ENCODE peak calls at places on chromosome 7, in five cellular contexts. One of them, this sample, is unnamed.

GRCh38 chr7:10731253-10731773 is 242.4 kb upstream of the PHF14 start:
- DNase-seq in NB4: no peak
- DNase-seq in BJ: no peak
- DNase-seq in GM20000: no peak
- DNase-seq in gastrocnemius medialis: no peak
- DNase-seq in this sample: no peak

GRCh38 chr7:34354906-34355305 is 303.1 kb upstream of the NPSR1 start:
- DNase-seq in NB4: no peak
- DNase-seq in BJ: peak; percentile 32
- DNase-seq in GM20000: no peak
- DNase-seq in gastrocnemius medialis: no peak
- DNase-seq in this sample: no peak

GRCh38 chr7:107387573-107388219 is 82.2 kb upstream of the GPR22 start:
- DNase-seq in NB4: no peak
- DNase-seq in BJ: peak; percentile 92
- DNase-seq in GM20000: no peak
- DNase-seq in gastrocnemius medialis: no peak
- DNase-seq in this sample: no peak

GRCh38 chr7:5284304-5285281 is 1.9 kb downstream of the SLC29A4 start:
- DNase-seq in NB4: peak; percentile 77
- DNase-seq in BJ: no peak
- DNase-seq in GM20000: peak; percentile 79
- DNase-seq in gastrocnemius medialis: no peak
- DNase-seq in this sample: peak; percentile 62

GRCh38 chr7:150784120-150784736 is 15.9 kb downstream of the TMEM176B start:
- DNase-seq in NB4: peak; percentile 39
- DNase-seq in BJ: no peak
- DNase-seq in GM20000: no peak
- DNase-seq in gastrocnemius medialis: no peak
- DNase-seq in this sample: no peak

GRCh38 chr7:5607958-5608656 is 173.4 kb downstream of the RNF216 start:
- DNase-seq in NB4: peak; percentile 52
- DNase-seq in BJ: no peak
- DNase-seq in GM20000: no peak
- DNase-seq in gastrocnemius medialis: no peak
- DNase-seq in this sample: no peak

GRCh38 chr7:16644624-16644986 is 949 bp downstream of the ANKMY2 start:
- DNase-seq in NB4: peak; percentile 86
- DNase-seq in BJ: no peak
- DNase-seq in GM20000: peak; percentile 34
- DNase-seq in gastrocnemius medialis: peak; percentile 33
- DNase-seq in this sample: peak; percentile 72

GRCh38 chr7:2172311-2173183 is 60.2 kb downstream of the MAD1L1 start:
- DNase-seq in NB4: no peak
- DNase-seq in BJ: peak; percentile 33
- DNase-seq in GM20000: no peak
- DNase-seq in gastrocnemius medialis: no peak
- DNase-seq in this sample: no peak

GRCh38 chr7:46220066-46220630 is 299.1 kb upstream of the IGFBP3 start:
- DNase-seq in NB4: no peak
- DNase-seq in BJ: no peak
- DNase-seq in GM20000: no peak
- DNase-seq in gastrocnemius medialis: no peak
- DNase-seq in this sample: no peak

GRCh38 chr7:54841772-54842707 is 83.0 kb upstream of the SEC61G start:
- DNase-seq in NB4: peak; percentile 44
- DNase-seq in BJ: peak; percentile 52
- DNase-seq in GM20000: no peak
- DNase-seq in gastrocnemius medialis: no peak
- DNase-seq in this sample: peak; percentile 25

GRCh38 chr7:16397497-16398210 is 23.7 kb downstream of the CRPPA start:
- DNase-seq in NB4: no peak
- DNase-seq in BJ: no peak
- DNase-seq in GM20000: no peak
- DNase-seq in gastrocnemius medialis: no peak
- DNase-seq in this sample: no peak

GRCh38 chr7:28745351-28745750 is 212.8 kb downstream of the TRIL start:
- DNase-seq in NB4: no peak
- DNase-seq in BJ: no peak
- DNase-seq in GM20000: no peak
- DNase-seq in gastrocnemius medialis: no peak
- DNase-seq in this sample: no peak

GRCh38 chr7:133431134-133431711 is 178.3 kb downstream of the EXOC4 start:
- DNase-seq in NB4: no peak
- DNase-seq in BJ: no peak
- DNase-seq in GM20000: no peak
- DNase-seq in gastrocnemius medialis: no peak
- DNase-seq in this sample: no peak

GRCh38 chr7:50562126-50562525 is 3.1 kb downstream of the DDC start:
- DNase-seq in NB4: no peak
- DNase-seq in BJ: no peak
- DNase-seq in GM20000: no peak
- DNase-seq in gastrocnemius medialis: no peak
- DNase-seq in this sample: no peak

GRCh38 chr7:27143022-27143949 is at the start of gene HOXA5:
- DNase-seq in NB4: no peak
- DNase-seq in BJ: no peak
- DNase-seq in GM20000: no peak
- DNase-seq in gastrocnemius medialis: peak; percentile 76
- DNase-seq in this sample: no peak

GRCh38 chr7:491292-491957 is 28.2 kb downstream of the PDGFA start:
- DNase-seq in NB4: no peak
- DNase-seq in BJ: no peak
- DNase-seq in GM20000: no peak
- DNase-seq in gastrocnemius medialis: no peak
- DNase-seq in this sample: no peak

GRCh38 chr7:421056-421991 is 98.3 kb downstream of the PDGFA start:
- DNase-seq in NB4: no peak
- DNase-seq in BJ: no peak
- DNase-seq in GM20000: no peak
- DNase-seq in gastrocnemius medialis: no peak
- DNase-seq in this sample: no peak

GRCh38 chr7:82235710-82236109 is 207.9 kb downstream of the CACNA2D1 start:
- DNase-seq in NB4: no peak
- DNase-seq in BJ: no peak
- DNase-seq in GM20000: no peak
- DNase-seq in gastrocnemius medialis: no peak
- DNase-seq in this sample: no peak

GRCh38 chr7:153100691-153101237 is 341.2 kb downstream of the ACTR3B start:
- DNase-seq in NB4: no peak
- DNase-seq in BJ: no peak
- DNase-seq in GM20000: no peak
- DNase-seq in gastrocnemius medialis: no peak
- DNase-seq in this sample: no peak

GRCh38 chr7:151993977-151994676 is 31.3 kb upstream of the GALNT11 start:
- DNase-seq in NB4: no peak
- DNase-seq in BJ: no peak
- DNase-seq in GM20000: no peak
- DNase-seq in gastrocnemius medialis: no peak
- DNase-seq in this sample: peak; percentile 41

GRCh38 chr7:22356855-22357310 is at the start of gene RAPGEF5:
- DNase-seq in NB4: no peak
- DNase-seq in BJ: no peak
- DNase-seq in GM20000: peak; percentile 83
- DNase-seq in gastrocnemius medialis: no peak
- DNase-seq in this sample: peak; percentile 14

GRCh38 chr7:26627221-26627620 is 237.2 kb downstream of the SKAP2 start:
- DNase-seq in NB4: no peak
- DNase-seq in BJ: no peak
- DNase-seq in GM20000: no peak
- DNase-seq in gastrocnemius medialis: no peak
- DNase-seq in this sample: no peak

GRCh38 chr7:70417061-70417655 is 714.8 kb upstream of the GALNT17 start:
- DNase-seq in NB4: no peak
- DNase-seq in BJ: no peak
- DNase-seq in GM20000: no peak
- DNase-seq in gastrocnemius medialis: no peak
- DNase-seq in this sample: no peak

GRCh38 chr7:93046641-93047040 is 71.1 kb downstream of the SAMD9 start:
- DNase-seq in NB4: no peak
- DNase-seq in BJ: no peak
- DNase-seq in GM20000: no peak
- DNase-seq in gastrocnemius medialis: no peak
- DNase-seq in this sample: no peak

GRCh38 chr7:6553460-6554044 is 2.3 kb upstream of the GRID2IP start:
- DNase-seq in NB4: no peak
- DNase-seq in BJ: no peak
- DNase-seq in GM20000: no peak
- DNase-seq in gastrocnemius medialis: no peak
- DNase-seq in this sample: no peak

GRCh38 chr7:46059308-46060020 is 138.4 kb upstream of the IGFBP3 start:
- DNase-seq in NB4: no peak
- DNase-seq in BJ: no peak
- DNase-seq in GM20000: no peak
- DNase-seq in gastrocnemius medialis: no peak
- DNase-seq in this sample: no peak

GRCh38 chr7:33916357-33917081 is 11.2 kb downstream of the BMPER start:
- DNase-seq in NB4: no peak
- DNase-seq in BJ: no peak
- DNase-seq in GM20000: no peak
- DNase-seq in gastrocnemius medialis: no peak
- DNase-seq in this sample: no peak

GRCh38 chr7:90178592-90179279 is 24.5 kb downstream of the STEAP1 start:
- DNase-seq in NB4: peak; percentile 87
- DNase-seq in BJ: no peak
- DNase-seq in GM20000: peak; percentile 29
- DNase-seq in gastrocnemius medialis: no peak
- DNase-seq in this sample: peak; percentile 37

GRCh38 chr7:132322981-132323380 is 253.3 kb downstream of the PLXNA4 start:
- DNase-seq in NB4: no peak
- DNase-seq in BJ: no peak
- DNase-seq in GM20000: no peak
- DNase-seq in gastrocnemius medialis: no peak
- DNase-seq in this sample: no peak

GRCh38 chr7:12635830-12636229 is 51.6 kb upstream of the ARL4A start:
- DNase-seq in NB4: peak; percentile 11
- DNase-seq in BJ: no peak
- DNase-seq in GM20000: peak; percentile 7
- DNase-seq in gastrocnemius medialis: no peak
- DNase-seq in this sample: no peak

GRCh38 chr7:138918176-138918575 is 63.0 kb downstream of the KIAA1549 start:
- DNase-seq in NB4: no peak
- DNase-seq in BJ: no peak
- DNase-seq in GM20000: no peak
- DNase-seq in gastrocnemius medialis: no peak
- DNase-seq in this sample: no peak

GRCh38 chr7:100575206-100575631 is 1.5 kb upstream of the SAP25 start:
- DNase-seq in NB4: no peak
- DNase-seq in BJ: no peak
- DNase-seq in GM20000: no peak
- DNase-seq in gastrocnemius medialis: no peak
- DNase-seq in this sample: no peak

GRCh38 chr7:11191574-11192220 is 218.0 kb downstream of the PHF14 start:
- DNase-seq in NB4: no peak
- DNase-seq in BJ: no peak
- DNase-seq in GM20000: no peak
- DNase-seq in gastrocnemius medialis: no peak
- DNase-seq in this sample: no peak

GRCh38 chr7:98930921-98931320 is 52.6 kb downstream of the TRRAP start:
- DNase-seq in NB4: no peak
- DNase-seq in BJ: no peak
- DNase-seq in GM20000: peak; percentile 39
- DNase-seq in gastrocnemius medialis: no peak
- DNase-seq in this sample: peak; percentile 24

GRCh38 chr7:1369856-1370657 is 89.2 kb downstream of the MICALL2 start:
- DNase-seq in NB4: no peak
- DNase-seq in BJ: no peak
- DNase-seq in GM20000: no peak
- DNase-seq in gastrocnemius medialis: no peak
- DNase-seq in this sample: no peak

GRCh38 chr7:95367606-95368005 is 28.6 kb downstream of the PON3 start:
- DNase-seq in NB4: no peak
- DNase-seq in BJ: no peak
- DNase-seq in GM20000: no peak
- DNase-seq in gastrocnemius medialis: no peak
- DNase-seq in this sample: no peak

GRCh38 chr7:95376632-95377380 is 19.4 kb downstream of the PON3 start:
- DNase-seq in NB4: no peak
- DNase-seq in BJ: no peak
- DNase-seq in GM20000: no peak
- DNase-seq in gastrocnemius medialis: no peak
- DNase-seq in this sample: peak; percentile 16

GRCh38 chr7:95375591-95376294 is 20.4 kb downstream of the PON3 start:
- DNase-seq in NB4: no peak
- DNase-seq in BJ: no peak
- DNase-seq in GM20000: no peak
- DNase-seq in gastrocnemius medialis: no peak
- DNase-seq in this sample: no peak

GRCh38 chr7:95373323-95373722 is 22.9 kb downstream of the PON3 start:
- DNase-seq in NB4: no peak
- DNase-seq in BJ: no peak
- DNase-seq in GM20000: no peak
- DNase-seq in gastrocnemius medialis: no peak
- DNase-seq in this sample: no peak
- TF ChIP-seq CTCF in NB4: no peak
- TF ChIP-seq CTCF in BJ: no peak
- TF ChIP-seq CTCF in GM20000: no peak
- TF ChIP-seq CTCF in gastrocnemius medialis: no peak
- TF ChIP-seq CTCF in this sample: no peak

GRCh38 chr7:105738133-105738532 is 138.3 kb downstream of the ATXN7L1 start:
- DNase-seq in NB4: no peak
- DNase-seq in BJ: no peak
- DNase-seq in GM20000: no peak
- DNase-seq in gastrocnemius medialis: no peak
- DNase-seq in this sample: no peak
- TF ChIP-seq CTCF in NB4: no peak
- TF ChIP-seq CTCF in BJ: no peak
- TF ChIP-seq CTCF in GM20000: no peak
- TF ChIP-seq CTCF in gastrocnemius medialis: no peak
- TF ChIP-seq CTCF in this sample: no peak

DNA sequence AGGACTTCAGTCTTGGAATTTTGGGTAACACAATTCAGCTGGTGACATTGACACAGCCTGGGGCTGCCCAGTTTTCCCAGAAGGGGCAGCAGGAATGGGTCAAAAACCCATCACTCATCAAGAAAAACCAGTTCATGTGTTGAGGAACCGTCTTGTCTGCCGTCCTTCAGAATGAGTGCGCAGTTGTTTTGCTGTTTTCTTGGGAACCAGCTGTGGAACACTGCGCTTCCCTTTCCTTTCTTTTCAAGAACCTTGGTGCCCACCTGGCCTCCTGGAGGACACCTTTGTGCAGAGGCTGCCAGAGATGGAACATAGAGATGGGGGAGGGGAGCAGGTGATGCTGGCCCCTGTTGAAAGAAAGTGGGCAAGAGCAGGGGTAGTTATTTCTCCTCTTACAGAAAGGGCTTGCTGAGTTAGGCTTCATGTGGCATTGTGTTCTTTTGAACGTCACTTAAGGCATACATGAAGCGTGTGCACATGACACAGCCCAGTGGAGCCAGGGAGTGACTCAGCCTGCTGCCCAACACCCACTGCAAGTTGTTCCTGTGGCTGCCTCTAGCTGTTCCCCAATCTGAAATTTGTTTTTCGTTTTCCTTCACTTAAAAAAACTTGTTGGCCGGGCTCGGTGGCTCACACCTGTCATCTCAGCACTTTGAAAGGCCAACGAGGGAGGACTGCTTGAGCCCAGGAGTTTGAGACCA is 87.4 kb upstream of the TNS3 start:
- DNase-seq in NB4: peak; percentile 92
- DNase-seq in BJ: peak; percentile 79
- DNase-seq in GM20000: peak; percentile 82
- DNase-seq in gastrocnemius medialis: peak; percentile 76
- DNase-seq in this sample: peak; percentile 12
- TF ChIP-seq CTCF in NB4: no peak
- TF ChIP-seq CTCF in BJ: peak; percentile 7
- TF ChIP-seq CTCF in GM20000: no peak
- TF ChIP-seq CTCF in gastrocnemius medialis: no peak
- TF ChIP-seq CTCF in this sample: no peak

GRCh38 chr7:141012044-141012685 is 2.6 kb downstream of the MRPS33 start:
- DNase-seq in NB4: peak; percentile 79
- DNase-seq in BJ: no peak
- DNase-seq in GM20000: peak; percentile 48
- DNase-seq in gastrocnemius medialis: peak; percentile 7
- DNase-seq in this sample: peak; percentile 79
- TF ChIP-seq CTCF in NB4: peak; percentile 68
- TF ChIP-seq CTCF in BJ: peak; percentile 55
- TF ChIP-seq CTCF in GM20000: peak; percentile 67
- TF ChIP-seq CTCF in gastrocnemius medialis: no peak
- TF ChIP-seq CTCF in this sample: peak; percentile 69